ENCODE peak calls at places on chromosomes 1 and 21, in nine cellular contexts. W is endothelial cell of umbilical vein, C is GM23248, E is mammary epithelial cell, V is PC-3, Z is lung, N is RWPE1, Q is body of pancreas, F is neural progenitor cell. O is an unnamed sample.

GRCh38 chr21:38506606-38507331 is 8.5 kb upstream of the ERG start:
- DNase-seq in W (peak; percentile 57), C (no peak), E (no peak), V (no peak), Z (no peak), N (no peak), Q (no peak), F (peak; percentile 23), O (no peak)

GRCh38 chr1:47507921-47508894 is 70.4 kb downstream of the FOXD2 start:
- DNase-seq in W (no peak), C (peak; percentile 30), E (no peak), V (peak; percentile 22), Z (no peak), N (no peak), Q (peak; percentile 44), F (peak; percentile 69), O (no peak)

GRCh38 chr1:221439008-221439733 is 302.7 kb downstream of the DUSP10 start:
- DNase-seq in W (peak; percentile 87), C (peak; percentile 93), E (peak; percentile 97), V (peak; percentile 96), Z (no peak), N (peak; percentile 90), Q (no peak), F (peak; percentile 9), O (peak; percentile 96)

GRCh38 chr1:36710008-36710407 is 227.3 kb upstream of the CSF3R start:
- DNase-seq in W (no peak), C (no peak), E (no peak), V (no peak), Z (no peak), N (no peak), Q (no peak), F (peak; percentile 78), O (no peak)

GRCh38 chr1:170126691-170127090 is 19.1 kb upstream of the NTMT2 start:
- DNase-seq in W (no peak), C (peak; percentile 87), E (peak; percentile 62), V (no peak), Z (no peak), N (peak; percentile 9), Q (no peak), F (peak; percentile 63), O (peak; percentile 8)

GRCh38 chr21:34022557-34023335 is 50.6 kb upstream of the MRPS6 start:
- DNase-seq in W (no peak), C (peak; percentile 69), E (no peak), V (peak; percentile 25), Z (no peak), N (no peak), Q (no peak), F (peak; percentile 22), O (no peak)

GRCh38 chr1:42380617-42381423 is at the start of gene RIMKLA:
- DNase-seq in W (peak; percentile 20), C (peak; percentile 61), E (no peak), V (peak; percentile 63), Z (peak; percentile 42), N (peak; percentile 54), Q (peak; percentile 76), F (peak; percentile 92), O (no peak)

GRCh38 chr1:206693592-206693991 is 8.9 kb downstream of the MAPKAPK2 start:
- DNase-seq in W (no peak), C (peak; percentile 93), E (no peak), V (no peak), Z (no peak), N (no peak), Q (peak; percentile 42), F (no peak), O (no peak)

GRCh38 chr1:53061123-53061858 is 722 bp upstream of the PODN start:
- DNase-seq in W (no peak), C (peak; percentile 44), E (no peak), V (no peak), Z (no peak), N (no peak), Q (no peak), F (no peak), O (no peak)

GRCh38 chr1:62834400-62834987 is 50.6 kb downstream of the ATG4C start:
- DNase-seq in W (no peak), C (no peak), E (no peak), V (no peak), Z (no peak), N (no peak), Q (no peak), F (no peak), O (no peak)

GRCh38 chr1:3928622-3929021 is 28.6 kb upstream of the C1orf174 start:
- DNase-seq in W (no peak), C (no peak), E (no peak), V (no peak), Z (no peak), N (no peak), Q (no peak), F (no peak), O (no peak)

GRCh38 chr21:45894107-45894810 is 87.3 kb upstream of the COL6A1 start:
- DNase-seq in W (no peak), C (peak; percentile 92), E (no peak), V (peak; percentile 17), Z (no peak), N (no peak), Q (peak; percentile 27), F (peak; percentile 25), O (no peak)

DNA sequence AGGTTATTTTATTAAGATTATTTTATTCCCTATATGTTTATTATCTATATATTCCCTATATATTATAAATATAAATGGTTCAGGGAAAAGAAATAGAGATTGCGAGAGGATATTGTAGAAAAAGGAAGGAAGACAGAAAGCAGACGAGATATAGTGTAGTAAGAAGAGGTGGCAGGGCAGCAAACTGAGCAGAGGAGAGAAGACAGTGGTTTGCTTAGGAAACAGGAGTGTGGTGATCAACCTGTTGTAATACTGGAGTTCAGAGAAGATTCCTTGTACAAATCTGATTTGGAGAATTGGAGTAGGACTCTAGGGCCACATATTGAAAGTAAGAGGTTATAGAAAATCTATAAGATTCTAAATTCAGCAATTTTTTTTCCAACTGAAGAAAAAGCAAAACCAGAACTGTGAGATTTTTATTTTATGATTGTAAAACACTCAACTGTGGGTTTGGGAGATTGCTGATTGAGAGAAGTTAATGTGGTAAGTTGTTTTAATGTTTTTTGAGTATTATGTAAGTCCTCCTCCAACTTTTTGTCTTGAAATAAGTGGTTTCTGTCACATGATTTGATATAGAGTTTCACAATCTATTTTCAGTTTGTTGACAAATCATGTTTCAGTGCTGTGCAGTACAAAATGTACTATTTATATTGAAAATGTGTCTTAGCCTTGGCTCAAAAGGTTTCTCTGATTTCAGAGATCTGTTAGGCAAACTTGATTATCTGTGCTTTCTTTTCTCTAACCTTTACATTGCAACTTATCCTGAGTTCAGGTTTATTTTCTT is 9.6 kb upstream of the AMY2B start:
- DNase-seq in W (no peak), C (peak; percentile 2), E (no peak), V (no peak), Z (no peak), N (no peak), Q (no peak), F (no peak), O (no peak)
- H3K27ac ChIP-seq in W (no peak overlapping the region), C (no peak overlapping the region), E (no peak overlapping the region), V (no peak overlapping the region), Z (peak overlapping the region; percentile 23), N (no peak overlapping the region), Q (peak overlapping the region; percentile 57), F (no peak overlapping the region), O (no peak overlapping the region)

GRCh38 chr1:39272027-39272790 is 67.7 kb downstream of the MACF1 start:
- DNase-seq in W (peak; percentile 83), C (no peak), E (no peak), V (no peak), Z (no peak), N (no peak), Q (peak; percentile 84), F (no peak), O (no peak)
- H3K27ac ChIP-seq in W (peak overlapping the region; percentile 24), C (no peak overlapping the region), E (no peak overlapping the region), V (no peak overlapping the region), Z (peak overlapping the region; percentile 40), N (peak overlapping the region; percentile 46), Q (peak overlapping the region; percentile 72), F (peak overlapping the region; percentile 58), O (no peak overlapping the region)

DNA sequence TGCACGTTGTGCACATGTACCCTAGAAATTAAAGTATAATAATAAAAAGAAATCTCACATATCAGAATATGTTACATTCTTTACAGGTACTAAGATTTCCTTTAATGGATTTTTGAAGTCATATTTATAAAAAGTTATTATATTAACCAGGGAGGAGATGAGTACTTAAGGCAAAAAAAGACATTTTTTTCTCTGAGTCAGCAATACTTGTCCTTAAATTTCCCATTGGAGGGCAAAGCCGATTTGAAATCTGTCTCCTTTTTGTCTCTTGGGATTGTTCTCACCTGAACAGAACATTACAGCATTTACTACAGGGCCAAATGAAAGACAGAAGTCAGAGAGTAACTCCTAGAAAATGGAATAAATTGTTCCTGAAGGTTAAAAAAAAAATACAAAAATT is 26.3 kb upstream of the SLC16A1 start:
- DNase-seq in W (no peak), C (no peak), E (no peak), V (no peak), Z (no peak), N (no peak), Q (no peak), F (no peak), O (no peak)
- H3K27ac ChIP-seq in W (no peak overlapping the region), C (no peak overlapping the region), E (no peak overlapping the region), V (no peak overlapping the region), Z (peak overlapping the region; percentile 76), N (no peak overlapping the region), Q (no peak overlapping the region), F (no peak overlapping the region), O (no peak overlapping the region)

GRCh38 chr1:234139966-234140365 is 233.3 kb upstream of the COA6 start:
- DNase-seq in W (peak; percentile 16), C (peak; percentile 82), E (peak; percentile 99), V (peak; percentile 99), Z (no peak), N (peak; percentile 75), Q (no peak), F (no peak), O (peak; percentile 97)
- H3K27ac ChIP-seq in W (no peak overlapping the region), C (peak overlapping the region; percentile 17), E (peak overlapping the region; percentile 95), V (peak overlapping the region; percentile 94), Z (no peak overlapping the region), N (peak overlapping the region; percentile 70), Q (no peak overlapping the region), F (no peak overlapping the region), O (peak overlapping the region; percentile 80)

DNA sequence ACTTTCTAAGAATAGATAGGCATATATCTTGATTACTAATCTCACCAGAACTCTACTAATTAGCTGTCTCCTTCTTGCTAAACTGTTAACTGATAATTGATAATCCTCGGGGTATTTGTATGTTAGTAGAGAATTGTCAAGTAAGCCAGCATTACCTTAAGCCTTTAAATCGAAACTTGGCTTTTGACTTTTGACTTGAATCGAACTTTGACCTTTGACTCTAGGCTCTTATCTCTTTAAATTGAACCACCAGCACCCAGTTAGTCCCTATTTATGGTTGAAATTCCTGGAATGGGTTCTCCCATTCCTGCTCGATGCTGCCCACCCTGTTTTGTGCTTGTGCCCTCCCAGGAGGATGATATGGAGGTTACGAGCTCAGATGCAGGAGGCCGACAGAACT is 244.4 kb downstream of the TGFB2 start:
- DNase-seq in W (no peak), C (no peak), E (no peak), V (no peak), Z (no peak), N (no peak), Q (no peak), F (no peak), O (no peak)
- H3K27ac ChIP-seq in W (no peak overlapping the region), C (no peak overlapping the region), E (no peak overlapping the region), V (no peak overlapping the region), Z (no peak overlapping the region), N (no peak overlapping the region), Q (no peak overlapping the region), F (no peak overlapping the region), O (no peak overlapping the region)

O was measured in epithelial cell of prostate.